ENCODE peak calls at places on chromosomes 16 and 17, in five cellular contexts. One of them, this sample, is unnamed.

GRCh38 chr16:56944954-56945839 is 13.3 kb downstream of the HERPUD1 start:
- DNase-seq in ureter: no peak
- DNase-seq in stimulated activated CD8-positive, alpha-beta memory T cell treated with anti-CD3 and anti-CD28 coated beads, Interleukin-7, amount 100 ng/mL, for 48 hours: no peak
- DNase-seq in HEK293T: no peak
- DNase-seq in nephron progenitor cell: no peak
- DNase-seq in this sample: no peak

GRCh38 chr17:13525876-13526275 is 75.9 kb downstream of the HS3ST3A1 start:
- DNase-seq in ureter: no peak
- DNase-seq in stimulated activated CD8-positive, alpha-beta memory T cell treated with anti-CD3 and anti-CD28 coated beads, Interleukin-7, amount 100 ng/mL, for 48 hours: no peak
- DNase-seq in HEK293T: no peak
- DNase-seq in nephron progenitor cell: peak; percentile 6
- DNase-seq in this sample: no peak

GRCh38 chr17:45092932-45093430 is 31.9 kb downstream of the NMT1 start:
- DNase-seq in ureter: peak; percentile 90
- DNase-seq in stimulated activated CD8-positive, alpha-beta memory T cell treated with anti-CD3 and anti-CD28 coated beads, Interleukin-7, amount 100 ng/mL, for 48 hours: no peak
- DNase-seq in HEK293T: no peak
- DNase-seq in nephron progenitor cell: no peak
- DNase-seq in this sample: peak; percentile 88

GRCh38 chr17:207775-208174 is 26.3 kb upstream of the DOC2B start:
- DNase-seq in ureter: no peak
- DNase-seq in stimulated activated CD8-positive, alpha-beta memory T cell treated with anti-CD3 and anti-CD28 coated beads, Interleukin-7, amount 100 ng/mL, for 48 hours: no peak
- DNase-seq in HEK293T: no peak
- DNase-seq in nephron progenitor cell: no peak
- DNase-seq in this sample: no peak

GRCh38 chr16:85220125-85220839 is 108.0 kb upstream of the CIBAR2 start:
- DNase-seq in ureter: peak; percentile 91
- DNase-seq in stimulated activated CD8-positive, alpha-beta memory T cell treated with anti-CD3 and anti-CD28 coated beads, Interleukin-7, amount 100 ng/mL, for 48 hours: no peak
- DNase-seq in HEK293T: peak; percentile 57
- DNase-seq in nephron progenitor cell: peak; percentile 79
- DNase-seq in this sample: peak; percentile 51

GRCh38 chr17:45579529-45580495 is 89.3 kb upstream of the PLEKHM1 start:
- DNase-seq in ureter: no peak
- DNase-seq in stimulated activated CD8-positive, alpha-beta memory T cell treated with anti-CD3 and anti-CD28 coated beads, Interleukin-7, amount 100 ng/mL, for 48 hours: no peak
- DNase-seq in HEK293T: peak; percentile 20
- DNase-seq in nephron progenitor cell: peak; percentile 50
- DNase-seq in this sample: no peak

GRCh38 chr17:21162394-21162775 is 35.6 kb downstream of the DHRS7B start:
- DNase-seq in ureter: no peak
- DNase-seq in stimulated activated CD8-positive, alpha-beta memory T cell treated with anti-CD3 and anti-CD28 coated beads, Interleukin-7, amount 100 ng/mL, for 48 hours: no peak
- DNase-seq in HEK293T: no peak
- DNase-seq in nephron progenitor cell: no peak
- DNase-seq in this sample: no peak

GRCh38 chr17:77491921-77492445 is 351.2 kb downstream of the SEC14L1 start:
- DNase-seq in ureter: no peak
- DNase-seq in stimulated activated CD8-positive, alpha-beta memory T cell treated with anti-CD3 and anti-CD28 coated beads, Interleukin-7, amount 100 ng/mL, for 48 hours: no peak
- DNase-seq in HEK293T: no peak
- DNase-seq in nephron progenitor cell: no peak
- DNase-seq in this sample: no peak

GRCh38 chr17:71505200-71505599 is 615.6 kb upstream of the SOX9 start:
- DNase-seq in ureter: no peak
- DNase-seq in stimulated activated CD8-positive, alpha-beta memory T cell treated with anti-CD3 and anti-CD28 coated beads, Interleukin-7, amount 100 ng/mL, for 48 hours: no peak
- DNase-seq in HEK293T: no peak
- DNase-seq in nephron progenitor cell: no peak
- DNase-seq in this sample: no peak

GRCh38 chr17:40819528-40820125 is 2.8 kb downstream of the KRT10 start:
- DNase-seq in ureter: no peak
- DNase-seq in stimulated activated CD8-positive, alpha-beta memory T cell treated with anti-CD3 and anti-CD28 coated beads, Interleukin-7, amount 100 ng/mL, for 48 hours: no peak
- DNase-seq in HEK293T: peak; percentile 6
- DNase-seq in nephron progenitor cell: no peak
- DNase-seq in this sample: no peak

GRCh38 chr16:23064642-23065041 is 84.6 kb downstream of the USP31 start:
- DNase-seq in ureter: no peak
- DNase-seq in stimulated activated CD8-positive, alpha-beta memory T cell treated with anti-CD3 and anti-CD28 coated beads, Interleukin-7, amount 100 ng/mL, for 48 hours: no peak
- DNase-seq in HEK293T: no peak
- DNase-seq in nephron progenitor cell: no peak
- DNase-seq in this sample: no peak

GRCh38 chr17:3556905-3557767 is 476 bp downstream of the TRPV3 start:
- DNase-seq in ureter: no peak
- DNase-seq in stimulated activated CD8-positive, alpha-beta memory T cell treated with anti-CD3 and anti-CD28 coated beads, Interleukin-7, amount 100 ng/mL, for 48 hours: no peak
- DNase-seq in HEK293T: no peak
- DNase-seq in nephron progenitor cell: no peak
- DNase-seq in this sample: no peak

GRCh38 chr17:83124871-83125514 is 45.6 kb downstream of the METRNL start:
- DNase-seq in ureter: no peak
- DNase-seq in stimulated activated CD8-positive, alpha-beta memory T cell treated with anti-CD3 and anti-CD28 coated beads, Interleukin-7, amount 100 ng/mL, for 48 hours: no peak
- DNase-seq in HEK293T: no peak
- DNase-seq in nephron progenitor cell: no peak
- DNase-seq in this sample: no peak

GRCh38 chr17:70661342-70662222 is 492.2 kb downstream of the KCNJ2 start:
- DNase-seq in ureter: no peak
- DNase-seq in stimulated activated CD8-positive, alpha-beta memory T cell treated with anti-CD3 and anti-CD28 coated beads, Interleukin-7, amount 100 ng/mL, for 48 hours: no peak
- DNase-seq in HEK293T: peak; percentile 40
- DNase-seq in nephron progenitor cell: no peak
- DNase-seq in this sample: no peak

GRCh38 chr17:676060-676745 is 38.4 kb downstream of the VPS53 start:
- DNase-seq in ureter: no peak
- DNase-seq in stimulated activated CD8-positive, alpha-beta memory T cell treated with anti-CD3 and anti-CD28 coated beads, Interleukin-7, amount 100 ng/mL, for 48 hours: no peak
- DNase-seq in HEK293T: no peak
- DNase-seq in nephron progenitor cell: no peak
- DNase-seq in this sample: no peak

GRCh38 chr17:63446981-63447687 is 1.0 kb upstream of the CYB561 start:
- DNase-seq in ureter: no peak
- DNase-seq in stimulated activated CD8-positive, alpha-beta memory T cell treated with anti-CD3 and anti-CD28 coated beads, Interleukin-7, amount 100 ng/mL, for 48 hours: no peak
- DNase-seq in HEK293T: no peak
- DNase-seq in nephron progenitor cell: no peak
- DNase-seq in this sample: no peak

GRCh38 chr17:50909765-50910661 is 43.9 kb upstream of the TOB1 start:
- DNase-seq in ureter: no peak
- DNase-seq in stimulated activated CD8-positive, alpha-beta memory T cell treated with anti-CD3 and anti-CD28 coated beads, Interleukin-7, amount 100 ng/mL, for 48 hours: peak; percentile 50
- DNase-seq in HEK293T: no peak
- DNase-seq in nephron progenitor cell: no peak
- DNase-seq in this sample: no peak

GRCh38 chr16:85798901-85799496 is 345 bp downstream of the EMC8 start:
- DNase-seq in ureter: no peak
- DNase-seq in stimulated activated CD8-positive, alpha-beta memory T cell treated with anti-CD3 and anti-CD28 coated beads, Interleukin-7, amount 100 ng/mL, for 48 hours: peak; percentile 11
- DNase-seq in HEK293T: peak; percentile 55
- DNase-seq in nephron progenitor cell: no peak
- DNase-seq in this sample: no peak

GRCh38 chr16:2470603-2471015 is 488 bp upstream of the NTN3 start:
- DNase-seq in ureter: no peak
- DNase-seq in stimulated activated CD8-positive, alpha-beta memory T cell treated with anti-CD3 and anti-CD28 coated beads, Interleukin-7, amount 100 ng/mL, for 48 hours: no peak
- DNase-seq in HEK293T: no peak
- DNase-seq in nephron progenitor cell: no peak
- DNase-seq in this sample: no peak

GRCh38 chr16:56480776-56481467 is 29.6 kb downstream of the OGFOD1 start:
- DNase-seq in ureter: no peak
- DNase-seq in stimulated activated CD8-positive, alpha-beta memory T cell treated with anti-CD3 and anti-CD28 coated beads, Interleukin-7, amount 100 ng/mL, for 48 hours: no peak
- DNase-seq in HEK293T: no peak
- DNase-seq in nephron progenitor cell: no peak
- DNase-seq in this sample: no peak

GRCh38 chr17:58527306-58527705 is 12.9 kb upstream of the MTMR4 start:
- DNase-seq in ureter: no peak
- DNase-seq in stimulated activated CD8-positive, alpha-beta memory T cell treated with anti-CD3 and anti-CD28 coated beads, Interleukin-7, amount 100 ng/mL, for 48 hours: no peak
- DNase-seq in HEK293T: no peak
- DNase-seq in nephron progenitor cell: no peak
- DNase-seq in this sample: peak; percentile 18

GRCh38 chr17:77644981-77645380 is 313.5 kb upstream of the TNRC6C start:
- DNase-seq in ureter: no peak
- DNase-seq in stimulated activated CD8-positive, alpha-beta memory T cell treated with anti-CD3 and anti-CD28 coated beads, Interleukin-7, amount 100 ng/mL, for 48 hours: peak; percentile 22
- DNase-seq in HEK293T: peak; percentile 57
- DNase-seq in nephron progenitor cell: peak; percentile 22
- DNase-seq in this sample: no peak

GRCh38 chr16:86128246-86128645 is 229.3 kb downstream of the IRF8 start:
- DNase-seq in ureter: no peak
- DNase-seq in stimulated activated CD8-positive, alpha-beta memory T cell treated with anti-CD3 and anti-CD28 coated beads, Interleukin-7, amount 100 ng/mL, for 48 hours: no peak
- DNase-seq in HEK293T: no peak
- DNase-seq in nephron progenitor cell: no peak
- DNase-seq in this sample: no peak

GRCh38 chr16:81511371-81511770 is 66.8 kb downstream of the CMIP start:
- DNase-seq in ureter: no peak
- DNase-seq in stimulated activated CD8-positive, alpha-beta memory T cell treated with anti-CD3 and anti-CD28 coated beads, Interleukin-7, amount 100 ng/mL, for 48 hours: no peak
- DNase-seq in HEK293T: no peak
- DNase-seq in nephron progenitor cell: no peak
- DNase-seq in this sample: no peak

GRCh38 chr16:65012357-65012756 is 109.5 kb downstream of the CDH11 start:
- DNase-seq in ureter: no peak
- DNase-seq in stimulated activated CD8-positive, alpha-beta memory T cell treated with anti-CD3 and anti-CD28 coated beads, Interleukin-7, amount 100 ng/mL, for 48 hours: no peak
- DNase-seq in HEK293T: no peak
- DNase-seq in nephron progenitor cell: no peak
- DNase-seq in this sample: no peak

GRCh38 chr17:40103082-40103741 is 2.8 kb upstream of the NR1D1 start:
- DNase-seq in ureter: no peak
- DNase-seq in stimulated activated CD8-positive, alpha-beta memory T cell treated with anti-CD3 and anti-CD28 coated beads, Interleukin-7, amount 100 ng/mL, for 48 hours: no peak
- DNase-seq in HEK293T: no peak
- DNase-seq in nephron progenitor cell: no peak
- DNase-seq in this sample: no peak

GRCh38 chr17:80365001-80365965 is 49.7 kb upstream of the ENDOV start:
- DNase-seq in ureter: no peak
- DNase-seq in stimulated activated CD8-positive, alpha-beta memory T cell treated with anti-CD3 and anti-CD28 coated beads, Interleukin-7, amount 100 ng/mL, for 48 hours: no peak
- DNase-seq in HEK293T: no peak
- DNase-seq in nephron progenitor cell: no peak
- DNase-seq in this sample: no peak

GRCh38 chr16:88639231-88640038 is 1.1 kb downstream of the IL17C start:
- DNase-seq in ureter: no peak
- DNase-seq in stimulated activated CD8-positive, alpha-beta memory T cell treated with anti-CD3 and anti-CD28 coated beads, Interleukin-7, amount 100 ng/mL, for 48 hours: no peak
- DNase-seq in HEK293T: no peak
- DNase-seq in nephron progenitor cell: peak; percentile 40
- DNase-seq in this sample: no peak

GRCh38 chr16:88957887-88958577 is 19.0 kb downstream of the CBFA2T3 start:
- DNase-seq in ureter: no peak
- DNase-seq in stimulated activated CD8-positive, alpha-beta memory T cell treated with anti-CD3 and anti-CD28 coated beads, Interleukin-7, amount 100 ng/mL, for 48 hours: no peak
- DNase-seq in HEK293T: no peak
- DNase-seq in nephron progenitor cell: no peak
- DNase-seq in this sample: no peak

GRCh38 chr17:37212184-37212583 is 163.6 kb upstream of the C17orf78 start:
- DNase-seq in ureter: no peak
- DNase-seq in stimulated activated CD8-positive, alpha-beta memory T cell treated with anti-CD3 and anti-CD28 coated beads, Interleukin-7, amount 100 ng/mL, for 48 hours: no peak
- DNase-seq in HEK293T: no peak
- DNase-seq in nephron progenitor cell: no peak
- DNase-seq in this sample: no peak

GRCh38 chr16:1167276-1168107 is 14.6 kb downstream of the CACNA1H start:
- DNase-seq in ureter: no peak
- DNase-seq in stimulated activated CD8-positive, alpha-beta memory T cell treated with anti-CD3 and anti-CD28 coated beads, Interleukin-7, amount 100 ng/mL, for 48 hours: no peak
- DNase-seq in HEK293T: no peak
- DNase-seq in nephron progenitor cell: peak; percentile 63
- DNase-seq in this sample: peak; percentile 24

GRCh38 chr17:81576621-81577277 is 24.6 kb upstream of the FAAP100 start:
- DNase-seq in ureter: no peak
- DNase-seq in stimulated activated CD8-positive, alpha-beta memory T cell treated with anti-CD3 and anti-CD28 coated beads, Interleukin-7, amount 100 ng/mL, for 48 hours: no peak
- DNase-seq in HEK293T: no peak
- DNase-seq in nephron progenitor cell: no peak
- DNase-seq in this sample: no peak

GRCh38 chr16:23539984-23540816 is 16.9 kb downstream of the EARS2 start:
- DNase-seq in ureter: no peak
- DNase-seq in stimulated activated CD8-positive, alpha-beta memory T cell treated with anti-CD3 and anti-CD28 coated beads, Interleukin-7, amount 100 ng/mL, for 48 hours: no peak
- DNase-seq in HEK293T: no peak
- DNase-seq in nephron progenitor cell: no peak
- DNase-seq in this sample: no peak

This sample was measured in amygdala.